ENCODE peak calls at places on chromosomes 3 and 15, in four cellular contexts. P, B, K and S are unnamed samples.

GRCh38 chr3:137471553-137472204 is 292.4 kb upstream of the SOX14 start:
- DNase-seq in P (no peak), B (no peak), K (no peak), S (no peak)

GRCh38 chr3:52880474-52880873 is 16.9 kb downstream of the STIMATE start:
- DNase-seq in P (no peak), B (no peak), K (no peak), S (no peak)

GRCh38 chr3:53347261-53348064 is at the start of gene DCP1A:
- DNase-seq in P (peak; percentile 93), B (peak; percentile 95), K (peak; percentile 96), S (peak; percentile 95)

GRCh38 chr3:38119802-38120689 is 16.9 kb downstream of the ACAA1 start:
- DNase-seq in P (no peak), B (no peak), K (no peak), S (no peak)

GRCh38 chr15:49036650-49037545 is 9.3 kb downstream of the SECISBP2L start:
- DNase-seq in P (no peak), B (no peak), K (no peak), S (no peak)

GRCh38 chr3:179432021-179432420 is 19.2 kb downstream of the GNB4 start:
- DNase-seq in P (no peak), B (no peak), K (no peak), S (no peak)

GRCh38 chr3:138389841-138390581 is 41.6 kb downstream of the MRAS start:
- DNase-seq in P (no peak), B (peak; percentile 70), K (no peak), S (no peak)

GRCh38 chr3:101635954-101636798 is 40.8 kb downstream of the ZBTB11 start:
- DNase-seq in P (peak; percentile 55), B (peak; percentile 42), K (peak; percentile 63), S (peak; percentile 39)

GRCh38 chr15:82963356-82964341 is 11.1 kb upstream of the HOMER2 start:
- DNase-seq in P (no peak), B (no peak), K (no peak), S (no peak)

GRCh38 chr3:137771401-137772230 is 7.5 kb downstream of the SOX14 start:
- DNase-seq in P (no peak), B (no peak), K (no peak), S (no peak)

GRCh38 chr15:100808691-100809090 is 70.9 kb upstream of the ALDH1A3 start:
- DNase-seq in P (no peak), B (no peak), K (no peak), S (no peak)

GRCh38 chr15:76191539-76192244 is 119.6 kb downstream of the ETFA start:
- DNase-seq in P (no peak), B (no peak), K (no peak), S (no peak)

GRCh38 chr3:72475258-72476138 is 372.7 kb downstream of the SHQ1 start:
- DNase-seq in P (no peak), B (no peak), K (no peak), S (no peak)

GRCh38 chr3:155018621-155019330 is 61.3 kb upstream of the MME start:
- DNase-seq in P (no peak), B (no peak), K (no peak), S (no peak)

GRCh38 chr3:114127517-114127916 is 51.3 kb downstream of the DRD3 start:
- DNase-seq in P (no peak), B (no peak), K (no peak), S (no peak)

GRCh38 chr3:107206141-107206540 is 171.1 kb upstream of the CCDC54 start:
- DNase-seq in P (no peak), B (no peak), K (no peak), S (no peak)

GRCh38 chr3:28348286-28348636 is 260 bp upstream of the ZCWPW2 start:
- DNase-seq in P (no peak), B (no peak), K (peak; percentile 94), S (peak; percentile 80)

GRCh38 chr15:29103825-29104565 is 165.6 kb downstream of the NSMCE3 start:
- DNase-seq in P (peak; percentile 77), B (peak; percentile 63), K (no peak), S (peak; percentile 72)

GRCh38 chr3:114370537-114371174 is 76.8 kb downstream of the TIGIT start:
- DNase-seq in P (no peak), B (no peak), K (no peak), S (no peak)

GRCh38 chr15:83561661-83562060 is 92.3 kb upstream of the ADAMTSL3 start:
- DNase-seq in P (no peak), B (no peak), K (no peak), S (no peak)

GRCh38 chr3:72336821-72337479 is 511.3 kb downstream of the SHQ1 start:
- DNase-seq in P (peak; percentile 87), B (peak; percentile 86), K (no peak), S (peak; percentile 78)

GRCh38 chr15:78712797-78713515 is 71.9 kb upstream of the CHRNB4 start:
- DNase-seq in P (no peak), B (no peak), K (no peak), S (no peak)

GRCh38 chr3:13723676-13724207 is 156.1 kb downstream of the WNT7A start:
- DNase-seq in P (no peak), B (no peak), K (no peak), S (no peak)

GRCh38 chr15:72591361-72591760 is 63.1 kb upstream of the GOLGA6B start:
- DNase-seq in P (no peak), B (no peak), K (no peak), S (no peak)

GRCh38 chr15:66854012-66854965 is 152.3 kb downstream of the SMAD6 start:
- DNase-seq in P (no peak), B (no peak), K (no peak), S (no peak)

GRCh38 chr3:88369337-88369736 is 219.6 kb downstream of the C3orf38 start:
- DNase-seq in P (no peak), B (no peak), K (no peak), S (no peak)

GRCh38 chr15:79130535-79131130 is 40.1 kb upstream of the RASGRF1 start:
- DNase-seq in P (no peak), B (no peak), K (no peak), S (no peak)

GRCh38 chr3:66836363-66837152 is 161.5 kb upstream of the KBTBD8 start:
- DNase-seq in P (no peak), B (no peak), K (no peak), S (no peak)

GRCh38 chr3:181717505-181717904 is 5.8 kb downstream of the SOX2 start:
- DNase-seq in P (no peak), B (no peak), K (no peak), S (no peak)
- H3K27me3 ChIP-seq in P (peaks cover 100% of the 10 kb centered on the region), B (peaks cover 6% of the 10 kb centered on the region), K (peaks cover 60% of the 10 kb centered on the region), S (peaks cover 73% of the 10 kb centered on the region)

GRCh38 chr3:40308725-40309438 is 625 bp upstream of the EIF1B start:
- DNase-seq in P (no peak), B (no peak), K (no peak), S (no peak)
- H3K27ac ChIP-seq in P (peak overlapping the region; percentile 96), B (peak overlapping the region; percentile 4), K (peak overlapping the region; percentile 95), S (peak overlapping the region; percentile 18)

GRCh38 chr15:89323825-89324224 is 10.8 kb downstream of the POLG start:
- DNase-seq in P (no peak), B (no peak), K (no peak), S (no peak)

GRCh38 chr15:89325039-89325803 is 9.4 kb downstream of the POLG start:
- DNase-seq in P (no peak), B (no peak), K (no peak), S (no peak)

GRCh38 chr15:89321521-89322410 is 12.9 kb downstream of the POLG start:
- DNase-seq in P (no peak), B (no peak), K (no peak), S (no peak)

GRCh38 chr15:89320200-89320599 is 14.4 kb downstream of the POLG start:
- DNase-seq in P (no peak), B (no peak), K (no peak), S (no peak)

DNA sequence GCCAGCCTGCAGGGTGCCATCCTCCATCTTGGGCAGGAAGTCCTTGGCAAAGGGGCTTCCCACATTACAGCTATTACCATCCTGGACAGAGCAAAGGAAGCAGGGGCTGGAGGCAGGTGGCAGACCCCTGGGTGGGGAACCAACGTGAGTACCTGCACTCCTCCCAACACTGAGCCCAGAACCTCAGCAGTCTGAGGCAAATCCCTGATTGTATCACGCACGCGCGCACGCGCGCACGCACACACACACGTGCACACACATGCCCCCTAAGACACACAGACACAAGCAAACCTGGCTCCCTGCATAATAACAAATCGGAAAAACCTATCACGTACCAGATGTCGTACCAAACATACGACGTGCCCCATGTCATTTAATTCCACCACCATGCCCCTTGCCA is 11.8 kb downstream of the POLG start:
- DNase-seq in P (no peak), B (no peak), K (no peak), S (no peak)
- H3K27me3 ChIP-seq in P (no peaks in the 10 kb centered on the region), B (no peaks in the 10 kb centered on the region), K (no peaks in the 10 kb centered on the region), S (no peaks in the 10 kb centered on the region)

DNA sequence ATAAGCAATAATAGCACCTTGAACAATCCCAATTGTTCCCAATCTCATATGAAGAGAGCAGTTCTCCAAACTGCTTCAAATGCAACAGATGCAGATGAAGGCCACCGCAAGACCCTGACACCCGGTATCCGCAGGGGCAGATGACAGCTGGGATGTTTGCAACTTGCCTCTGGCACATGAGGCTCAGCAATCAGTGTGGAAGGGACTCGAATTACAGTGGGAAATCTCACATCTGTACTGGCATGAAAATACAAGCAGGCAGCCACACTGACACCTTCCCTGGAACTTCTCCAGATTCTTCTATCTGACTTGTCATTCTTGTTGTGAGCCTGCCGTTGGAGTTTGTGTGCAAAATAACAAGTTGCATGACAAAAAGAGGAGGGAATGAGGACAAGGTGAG is 68.8 kb downstream of the WDR76 start:
- DNase-seq in P (no peak), B (no peak), K (no peak), S (no peak)
- H3K27ac ChIP-seq in P (peak overlapping the region; percentile 86), B (no peak overlapping the region), K (no peak overlapping the region), S (no peak overlapping the region)

DNA sequence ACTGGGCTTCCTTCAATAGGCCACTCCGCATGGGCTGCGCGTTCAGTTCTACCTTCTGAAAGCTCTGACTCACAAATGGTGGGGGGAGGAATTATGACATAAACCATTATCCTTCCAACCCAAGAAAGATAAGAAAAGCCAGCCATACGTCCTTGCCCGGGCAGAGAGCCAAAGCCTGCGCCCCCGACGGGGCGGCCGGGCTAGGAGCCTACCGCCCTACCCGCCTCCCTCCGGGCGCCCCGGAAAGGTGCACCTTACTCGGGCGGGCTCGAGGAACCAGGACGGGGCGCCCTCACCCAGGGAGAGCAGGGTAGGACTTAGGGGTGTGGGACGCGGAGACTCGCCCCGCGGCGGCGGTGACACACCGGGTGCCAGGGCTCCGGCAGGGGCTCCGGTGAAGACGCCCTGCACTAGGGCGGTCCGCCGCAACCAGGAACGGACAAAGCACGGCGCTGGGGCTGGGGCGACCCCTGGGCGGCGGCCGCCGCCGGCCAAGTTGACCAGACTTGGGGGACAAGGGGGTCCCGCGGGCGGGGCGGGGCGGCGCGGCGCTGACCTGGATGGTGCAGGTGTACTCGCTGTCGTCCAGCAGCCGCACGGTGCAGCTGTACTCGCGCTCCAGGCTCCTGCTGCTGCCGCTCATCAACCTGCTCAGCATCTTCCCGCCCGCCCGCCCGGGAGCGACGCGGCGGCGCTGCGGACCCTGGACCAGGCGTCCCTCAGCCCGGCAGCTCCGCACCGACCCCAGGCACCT is 497 bp downstream of the FRMD5 start:
- DNase-seq in P (peak; percentile 20), B (no peak), K (peak; percentile 51), S (peak; percentile 43)
- H3K27me3 ChIP-seq in P (peaks cover 76% of the 10 kb centered on the region), B (no peaks in the 10 kb centered on the region), K (peaks cover 37% of the 10 kb centered on the region), S (no peaks in the 10 kb centered on the region)

GRCh38 chr3:30607032-30607833 is 832 bp downstream of the TGFBR2 start:
- DNase-seq in P (peak; percentile 79), B (peak; percentile 67), K (peak; percentile 74), S (peak; percentile 21)
- H3K27ac ChIP-seq in P (peak overlapping the region; percentile 100), B (peak overlapping the region; percentile 86), K (peak overlapping the region; percentile 85), S (peak overlapping the region; percentile 87)